ENCODE peak calls at places on chromosomes 3 and 15, in eight cellular contexts. B is ovary; O is sigmoid colon; Z is heart right ventricle; I is CD4-positive, alpha-beta memory T cell; Y is colonic mucosa; Q is HepG2; S is naive thymus-derived CD4-positive, alpha-beta T cell. M is an unnamed sample.

GRCh38 chr3:52181543-52181942 is 16.4 kb upstream of the ALAS1 start:
- DNase-seq in B (no peak), O (no peak), Z (no peak), I (no peak), Y (no peak), Q (no peak), S (no peak), M (no peak)

GRCh38 chr15:30023798-30024295 is 58.9 kb upstream of the GOLGA8J start:
- DNase-seq in B (no peak), O (no peak), Z (no peak), I (no peak), Y (no peak), Q (no peak), S (no peak), M (no peak)

GRCh38 chr3:3825025-3825424 is 25.8 kb downstream of the LRRN1 start:
- DNase-seq in B (no peak), O (no peak), Z (no peak), I (no peak), Y (no peak), Q (no peak), S (no peak), M (no peak)

GRCh38 chr15:33639968-33640367 is 328.3 kb upstream of the CHRM5 start:
- DNase-seq in B (no peak), O (no peak), Z (no peak), I (no peak), Y (no peak), Q (no peak), S (no peak), M (no peak)

GRCh38 chr3:31405515-31405914 is 127.2 kb upstream of the STT3B start:
- DNase-seq in B (no peak), O (no peak), Z (no peak), I (no peak), Y (no peak), Q (no peak), S (no peak), M (no peak)

GRCh38 chr15:85753791-85754452 is 40.8 kb downstream of the KLHL25 start:
- DNase-seq in B (peak; percentile 24), O (peak; percentile 60), Z (no peak), I (no peak), Y (no peak), Q (no peak), S (no peak), M (no peak)

GRCh38 chr3:50666801-50667200 is 7.9 kb upstream of the DOCK3 start:
- DNase-seq in B (no peak), O (no peak), Z (no peak), I (no peak), Y (no peak), Q (no peak), S (no peak), M (no peak)

GRCh38 chr3:129611812-129612349 is 5.4 kb upstream of the PLXND1 start:
- DNase-seq in B (no peak), O (no peak), Z (peak; percentile 62), I (no peak), Y (no peak), Q (peak; percentile 70), S (no peak), M (no peak)

GRCh38 chr3:30667250-30667585 is 60.8 kb downstream of the TGFBR2 start:
- DNase-seq in B (no peak), O (no peak), Z (no peak), I (peak; percentile 57), Y (no peak), Q (no peak), S (peak; percentile 65), M (no peak)

GRCh38 chr3:169505577-169506155 is 157.8 kb downstream of the MECOM start:
- DNase-seq in B (no peak), O (no peak), Z (no peak), I (no peak), Y (no peak), Q (peak; percentile 1), S (no peak), M (no peak)

GRCh38 chr3:13513051-13513912 is 33.2 kb downstream of the HDAC11 start:
- DNase-seq in B (no peak), O (no peak), Z (no peak), I (no peak), Y (no peak), Q (no peak), S (no peak), M (no peak)

GRCh38 chr3:162641317-162641716 is 1144.7 kb downstream of the OTOL1 start:
- DNase-seq in B (no peak), O (no peak), Z (no peak), I (no peak), Y (no peak), Q (no peak), S (no peak), M (no peak)
- H3K4me3 ChIP-seq in B (no peak overlapping the region), O (no peak overlapping the region), Z (no peak overlapping the region), I (no peak overlapping the region), Y (no peak overlapping the region), Q (no peak overlapping the region), S (no peak overlapping the region), M (no peak overlapping the region)

DNA sequence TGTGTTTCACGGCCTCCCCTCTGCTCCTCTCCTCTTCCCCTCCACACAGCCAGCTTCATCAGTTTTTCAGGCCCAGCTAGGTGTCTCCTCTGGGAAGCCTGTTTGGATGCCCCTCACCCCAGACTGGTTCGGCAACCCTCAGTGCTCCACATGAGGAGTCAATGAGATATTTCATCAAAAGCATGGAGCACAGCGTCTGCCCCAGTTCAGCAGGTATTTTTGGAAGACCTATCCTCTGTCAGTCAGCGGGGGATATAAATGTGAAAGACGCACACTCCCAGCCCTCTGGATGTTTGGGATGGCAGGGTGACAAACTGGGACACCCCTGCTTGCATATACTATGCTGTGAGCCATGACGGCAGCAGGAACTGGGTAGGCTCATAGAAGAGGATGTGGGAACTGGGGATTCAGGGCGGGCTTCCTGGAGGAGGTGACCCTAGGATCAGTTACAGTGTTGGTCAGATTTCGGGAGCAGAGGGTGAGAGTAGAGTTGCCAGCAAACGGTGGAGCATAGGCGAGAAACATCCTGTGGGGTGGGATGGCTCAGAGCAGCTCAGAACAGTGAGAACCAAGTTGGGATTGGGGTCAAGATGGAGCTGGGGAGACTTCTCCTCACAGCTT is 42.9 kb downstream of the PXYLP1 start:
- DNase-seq in B (no peak), O (no peak), Z (no peak), I (no peak), Y (no peak), Q (no peak), S (no peak), M (peak; percentile 48)
- H3K27ac ChIP-seq in B (no peak overlapping the region), O (no peak overlapping the region), Z (no peak overlapping the region), I (no peak overlapping the region), Y (no peak overlapping the region), Q (no peak overlapping the region), S (no peak overlapping the region), M (no peak overlapping the region)

GRCh38 chr15:91704343-91704742 is 149.2 kb upstream of the SLCO3A1 start:
- DNase-seq in B (no peak), O (no peak), Z (no peak), I (no peak), Y (no peak), Q (no peak), S (no peak), M (no peak)
- H3K4me1 ChIP-seq in B (no peaks in the 10 kb centered on the region), O (no peaks in the 10 kb centered on the region), Z (no peaks in the 10 kb centered on the region), I (peaks cover 17% of the 10 kb centered on the region), Y (no peaks in the 10 kb centered on the region), Q (no peaks in the 10 kb centered on the region), S (peaks cover 10% of the 10 kb centered on the region), M (peaks cover 9% of the 10 kb centered on the region)

GRCh38 chr15:98085003-98085639 is 124.6 kb downstream of the ARRDC4 start:
- DNase-seq in B (no peak), O (no peak), Z (no peak), I (no peak), Y (peak; percentile 63), Q (peak; percentile 43), S (peak; percentile 3), M (no peak)

DNA sequence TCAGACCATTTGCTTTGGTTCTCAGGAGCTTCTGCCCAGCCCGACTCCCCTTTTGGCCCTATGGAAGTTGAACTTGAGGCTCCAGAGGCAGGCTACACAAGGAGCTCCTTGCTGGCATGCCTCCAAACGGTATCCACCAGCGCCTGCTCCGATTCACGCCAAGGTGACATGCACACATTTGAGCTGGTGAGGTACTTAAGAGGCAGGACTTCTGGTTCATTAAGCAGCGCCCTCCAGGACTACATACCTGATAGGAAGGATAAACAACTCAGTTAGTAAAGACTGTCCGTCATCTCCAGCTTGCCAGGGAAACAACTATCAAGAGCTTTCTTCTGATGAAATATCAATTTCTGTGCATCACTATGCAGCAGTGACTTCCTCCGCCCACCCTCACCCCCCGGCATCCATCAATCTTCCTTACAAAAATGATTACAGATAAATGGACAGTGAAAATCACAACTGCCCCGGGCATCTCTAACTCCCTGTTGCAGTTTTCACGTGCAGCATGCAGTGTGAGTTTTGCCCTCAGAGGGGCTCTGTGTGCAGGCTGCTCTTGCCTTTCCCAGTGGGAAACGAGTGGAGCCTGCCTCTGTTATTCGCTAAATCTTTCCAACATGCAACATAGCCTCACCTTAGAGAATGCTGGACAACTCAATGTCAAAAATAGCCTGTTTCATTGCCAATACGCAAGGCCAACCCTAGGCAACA is 122.9 kb downstream of the ARRDC4 start:
- DNase-seq in B (no peak), O (no peak), Z (no peak), I (no peak), Y (no peak), Q (no peak), S (no peak), M (no peak)
- H3K4me3 ChIP-seq in B (no peak overlapping the region), O (no peak overlapping the region), Z (no peak overlapping the region), I (no peak overlapping the region), Y (no peak overlapping the region), Q (no peak overlapping the region), S (no peak overlapping the region), M (no peak overlapping the region)

DNA sequence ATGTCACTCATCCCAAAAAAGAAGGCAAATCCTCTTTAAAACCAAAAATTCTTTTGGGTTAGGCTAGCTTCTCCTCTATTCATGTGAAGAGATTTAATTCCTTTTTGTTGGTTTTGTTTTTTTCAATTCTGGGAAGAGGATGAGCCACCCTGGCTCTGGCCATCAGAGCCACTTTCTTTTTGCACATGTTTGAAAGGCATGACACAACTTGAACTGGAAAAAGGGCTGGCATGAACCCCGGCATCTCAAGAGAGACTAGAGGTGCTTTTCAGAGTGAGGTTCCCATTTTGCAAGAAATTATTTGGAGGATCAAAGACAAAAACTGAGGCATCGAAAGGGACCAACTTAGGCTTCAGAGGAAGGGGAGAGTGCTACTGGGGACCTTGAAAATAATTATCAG is 73.6 kb downstream of the WWTR1 start:
- DNase-seq in B (no peak), O (no peak), Z (no peak), I (no peak), Y (no peak), Q (no peak), S (no peak), M (no peak)
- H3K27ac ChIP-seq in B (no peak overlapping the region), O (no peak overlapping the region), Z (peak overlapping the region; percentile 11), I (no peak overlapping the region), Y (no peak overlapping the region), Q (no peak overlapping the region), S (no peak overlapping the region), M (no peak overlapping the region)

GRCh38 chr15:25775317-25775912 is 87.7 kb downstream of the ATP10A start:
- DNase-seq in B (no peak), O (no peak), Z (peak; percentile 64), I (no peak), Y (no peak), Q (peak; percentile 45), S (no peak), M (peak; percentile 85)
- H3K4me1 ChIP-seq in B (no peaks in the 10 kb centered on the region), O (peaks cover 11% of the 10 kb centered on the region), Z (no peaks in the 10 kb centered on the region), I (no peaks in the 10 kb centered on the region), Y (no peaks in the 10 kb centered on the region), Q (peaks cover 51% of the 10 kb centered on the region), S (no peaks in the 10 kb centered on the region), M (peaks cover 13% of the 10 kb centered on the region)